ENCODE peak calls at places on chromosomes 3 and 15, in eight cellular contexts. A, H, M, I, S, T, B and Q are unnamed samples.

GRCh38 chr3:149623819-149624218 is 34.0 kb downstream of the WWTR1 start:
- DNase-seq in A (no peak), H (no peak), M (no peak), I (no peak), S (no peak), T (no peak), B (peak; percentile 78), Q (no peak)

GRCh38 chr3:127442551-127442950 is 148.0 kb downstream of the TPRA1 start:
- DNase-seq in A (no peak), H (no peak), M (peak; percentile 1), I (no peak), S (peak; percentile 6), T (no peak), B (no peak), Q (no peak)

GRCh38 chr15:98853161-98853560 is 154.4 kb downstream of the PGPEP1L start:
- DNase-seq in A (peak; percentile 95), H (peak; percentile 92), M (peak; percentile 86), I (peak; percentile 61), S (no peak), T (peak; percentile 91), B (peak; percentile 93), Q (peak; percentile 95)

GRCh38 chr3:16203031-16203430 is 28.6 kb downstream of the GALNT15 start:
- DNase-seq in A (peak; percentile 64), H (no peak), M (no peak), I (no peak), S (no peak), T (no peak), B (peak; percentile 58), Q (peak; percentile 56)

GRCh38 chr3:160566499-160566898 is 1.1 kb upstream of the KPNA4 start:
- DNase-seq in A (no peak), H (no peak), M (no peak), I (no peak), S (no peak), T (no peak), B (no peak), Q (no peak)

GRCh38 chr15:78372880-78373279 is 32.7 kb downstream of the CRABP1 start:
- DNase-seq in A (no peak), H (no peak), M (no peak), I (no peak), S (peak; percentile 65), T (no peak), B (no peak), Q (no peak)

GRCh38 chr3:109265300-109265699 is 51.0 kb downstream of the DPPA2 start:
- DNase-seq in A (no peak), H (no peak), M (no peak), I (no peak), S (no peak), T (no peak), B (peak; percentile 67), Q (peak; percentile 10)

GRCh38 chr3:183774631-183775030 is 50.7 kb downstream of the MAP6D1 start:
- DNase-seq in A (peak; percentile 53), H (no peak), M (no peak), I (no peak), S (no peak), T (no peak), B (peak; percentile 62), Q (peak; percentile 87)

GRCh38 chr15:92000709-92001108 is 147.2 kb downstream of the SLCO3A1 start:
- DNase-seq in A (no peak), H (no peak), M (no peak), I (no peak), S (no peak), T (no peak), B (no peak), Q (no peak)

GRCh38 chr3:41199866-41200668 is 762 bp downstream of the CTNNB1 start:
- DNase-seq in A (no peak), H (peak; percentile 55), M (peak; percentile 49), I (no peak), S (no peak), T (peak; percentile 57), B (no peak), Q (peak; percentile 29)

GRCh38 chr3:172653004-172653403 is 57.9 kb downstream of the NCEH1 start:
- DNase-seq in A (no peak), H (no peak), M (no peak), I (no peak), S (no peak), T (no peak), B (no peak), Q (no peak)

GRCh38 chr3:60333710-60334109 is 917.5 kb downstream of the FHIT start:
- DNase-seq in A (peak; percentile 3), H (no peak), M (no peak), I (no peak), S (no peak), T (no peak), B (no peak), Q (peak; percentile 9)

GRCh38 chr3:11477286-11477935 is 166.3 kb downstream of the VGLL4 start:
- DNase-seq in A (peak; percentile 89), H (peak; percentile 28), M (no peak), I (no peak), S (no peak), T (no peak), B (peak; percentile 93), Q (peak; percentile 77)

GRCh38 chr3:85567074-85567676 is 608.4 kb downstream of the CADM2 start:
- DNase-seq in A (peak; percentile 38), H (peak; percentile 50), M (peak; percentile 47), I (no peak), S (no peak), T (peak; percentile 80), B (no peak), Q (peak; percentile 51)

GRCh38 chr3:50122071-50122470 is 33.1 kb upstream of the SEMA3F start:
- DNase-seq in A (peak; percentile 23), H (no peak), M (no peak), I (no peak), S (no peak), T (no peak), B (no peak), Q (no peak)

GRCh38 chr3:66494964-66495581 is 5.7 kb downstream of the LRIG1 start:
- DNase-seq in A (no peak), H (no peak), M (no peak), I (no peak), S (no peak), T (no peak), B (no peak), Q (peak; percentile 12)

GRCh38 chr15:34647569-34648334 is 64.3 kb upstream of the GOLGA8B start:
- DNase-seq in A (peak; percentile 15), H (no peak), M (no peak), I (no peak), S (no peak), T (no peak), B (no peak), Q (no peak)

GRCh38 chr3:27686642-27687041 is 35.5 kb downstream of the EOMES start:
- DNase-seq in A (peak; percentile 95), H (peak; percentile 18), M (no peak), I (no peak), S (no peak), T (no peak), B (peak; percentile 95), Q (peak; percentile 88)